ENCODE peak calls at places on chromosomes 2 and 18, in five cellular contexts. G is Peyer's patch; D is fibroblast of pulmonary artery; H is activated naive CD8-positive, alpha-beta T cell treated with anti-CD3 and anti-CD28 coated beads, Interleukin-2, amount 50 U/mL, for 24 hours; Z is T-helper 9 cell. Y is an unnamed sample.

GRCh38 chr2:36701918-36702317 is 5.4 kb downstream of the VIT start:
- DNase-seq in G (no peak), D (no peak), H (no peak), Z (no peak), Y (no peak)

GRCh38 chr18:74114206-74114605 is 33.4 kb downstream of the FBXO15 start:
- DNase-seq in G (no peak), D (no peak), H (no peak), Z (no peak), Y (peak; percentile 24)

GRCh38 chr2:70991742-70992141 is 2.9 kb downstream of the TEX261 start:
- DNase-seq in G (no peak), D (no peak), H (no peak), Z (no peak), Y (no peak)

GRCh38 chr2:182649316-182649715 is 66.7 kb upstream of the DNAJC10 start:
- DNase-seq in G (no peak), D (peak; percentile 71), H (no peak), Z (no peak), Y (peak; percentile 46)

GRCh38 chr2:9809064-9809356 is 34.3 kb upstream of the TAF1B start:
- DNase-seq in G (no peak), D (no peak), H (no peak), Z (no peak), Y (no peak)

GRCh38 chr2:216792222-216793001 is 67.5 kb downstream of the TNP1 start:
- DNase-seq in G (no peak), D (peak; percentile 6), H (no peak), Z (no peak), Y (peak; percentile 48)

GRCh38 chr2:207905546-207905945 is 119.8 kb downstream of the PLEKHM3 start:
- DNase-seq in G (no peak), D (no peak), H (no peak), Z (no peak), Y (no peak)

GRCh38 chr2:8541223-8541622 is 140.6 kb upstream of the ID2 start:
- DNase-seq in G (peak; percentile 14), D (no peak), H (no peak), Z (no peak), Y (no peak)

GRCh38 chr2:70805987-70806386 is 14.4 kb downstream of the CLEC4F start:
- DNase-seq in G (no peak), D (no peak), H (no peak), Z (no peak), Y (no peak)

GRCh38 chr2:41741951-41742563 is 305.8 kb upstream of the PKDCC start:
- DNase-seq in G (no peak), D (no peak), H (no peak), Z (no peak), Y (no peak)

Y was measured in IMR-90.